ENCODE peak calls at places on chromosome 1, in eight cellular contexts. Z, C, X, F, H, O, K and L are unnamed samples. For H3K27me3, the result is how much of the 10 kb centered on the place peaks cover.

GRCh38 chr1:7265771-7266371 is 480.6 kb downstream of the CAMTA1 start:
- DNase-seq in Z (peak), C (no peak), X (peak), F (no peak), H (no peak), O (no peak), K (peak), L (no peak)

GRCh38 chr1:99645699-99646531 is at the start of gene PALMD:
- DNase-seq in Z (no peak), C (peak), X (peak), F (peak), H (no peak), O (peak), K (no peak), L (no peak)

GRCh38 chr1:89799495-89799894 is 21.3 kb upstream of the LRRC8D start:
- DNase-seq in Z (no peak), C (no peak), X (no peak), F (no peak), H (no peak), O (no peak), K (no peak), L (no peak)

GRCh38 chr1:54710841-54711240 is 4.8 kb upstream of the TTC4 start:
- DNase-seq in Z (no peak), C (no peak), X (no peak), F (no peak), H (no peak), O (no peak), K (no peak), L (no peak)

GRCh38 chr1:231354330-231355020 is 16.4 kb downstream of the SPRTN start:
- DNase-seq in Z (no peak), C (no peak), X (no peak), F (no peak), H (no peak), O (no peak), K (no peak), L (no peak)

GRCh38 chr1:75672528-75673393 is 51.7 kb upstream of the ACADM start:
- DNase-seq in Z (peak), C (no peak), X (peak), F (no peak), H (no peak), O (no peak), K (no peak), L (no peak)

GRCh38 chr1:17089496-17089895 is 29.8 kb downstream of the PADI2 start:
- DNase-seq in Z (no peak), C (no peak), X (no peak), F (peak), H (no peak), O (no peak), K (no peak), L (no peak)

GRCh38 chr1:78855258-78855657 is 151.3 kb downstream of the ADGRL4 start:
- DNase-seq in Z (no peak), C (no peak), X (no peak), F (no peak), H (no peak), O (no peak), K (no peak), L (no peak)

GRCh38 chr1:224333939-224334701 is 4.1 kb upstream of the NVL start:
- DNase-seq in Z (no peak), C (no peak), X (no peak), F (no peak), H (no peak), O (no peak), K (no peak), L (no peak)

GRCh38 chr1:225809842-225810578 is at the start of gene EPHX1:
- DNase-seq in Z (peak), C (peak), X (peak), F (peak), H (peak), O (peak), K (peak), L (peak)

GRCh38 chr1:24169286-24169685 is 17.8 kb downstream of the IFNLR1 start:
- DNase-seq in Z (no peak), C (no peak), X (no peak), F (no peak), H (no peak), O (no peak), K (peak), L (no peak)

GRCh38 chr1:42999308-42999707 is 40.6 kb upstream of the SLC2A1 start:
- DNase-seq in Z (no peak), C (no peak), X (no peak), F (no peak), H (no peak), O (no peak), K (peak), L (no peak)

GRCh38 chr1:67629370-67630075 is 55.5 kb upstream of the GADD45A start:
- DNase-seq in Z (no peak), C (no peak), X (no peak), F (peak), H (no peak), O (no peak), K (no peak), L (no peak)

GRCh38 chr1:22895357-22895756 is 77.3 kb downstream of the LACTBL1 start:
- DNase-seq in Z (no peak), C (no peak), X (no peak), F (no peak), H (no peak), O (no peak), K (no peak), L (no peak)

GRCh38 chr1:23282967-23283366 is 61.1 kb downstream of the HNRNPR start:
- DNase-seq in Z (peak), C (no peak), X (no peak), F (no peak), H (no peak), O (no peak), K (no peak), L (no peak)

GRCh38 chr1:231729541-231729940 is 103.0 kb downstream of the DISC1 start:
- DNase-seq in Z (no peak), C (no peak), X (no peak), F (no peak), H (no peak), O (no peak), K (no peak), L (no peak)

GRCh38 chr1:156738916-156739315 is 2.0 kb downstream of the MRPL24 start:
- DNase-seq in Z (no peak), C (no peak), X (no peak), F (no peak), H (no peak), O (no peak), K (no peak), L (no peak)

GRCh38 chr1:222095606-222096475 is 354.0 kb upstream of the DUSP10 start:
- DNase-seq in Z (peak), C (peak), X (peak), F (peak), H (peak), O (peak), K (peak), L (no peak)

GRCh38 chr1:44447051-44447806 is 42.2 kb downstream of the RNF220 start:
- DNase-seq in Z (no peak), C (no peak), X (no peak), F (no peak), H (no peak), O (no peak), K (no peak), L (no peak)

GRCh38 chr1:150392627-150393026 is 28.7 kb downstream of the RPRD2 start:
- DNase-seq in Z (no peak), C (no peak), X (no peak), F (no peak), H (no peak), O (no peak), K (no peak), L (no peak)

GRCh38 chr1:29415156-29415830 is 179.0 kb downstream of the PTPRU start:
- DNase-seq in Z (peak), C (no peak), X (peak), F (no peak), H (no peak), O (no peak), K (no peak), L (no peak)

GRCh38 chr1:174158767-174159252 is 510 bp upstream of the RABGAP1L start:
- DNase-seq in Z (no peak), C (no peak), X (no peak), F (no peak), H (no peak), O (no peak), K (no peak), L (no peak)

GRCh38 chr1:113788802-113789201 is 23.5 kb downstream of the RSBN1 start:
- DNase-seq in Z (no peak), C (no peak), X (no peak), F (no peak), H (no peak), O (no peak), K (no peak), L (no peak)

GRCh38 chr1:2210084-2210653 is 15.6 kb upstream of the FAAP20 start:
- DNase-seq in Z (no peak), C (peak), X (peak), F (no peak), H (no peak), O (no peak), K (no peak), L (peak)
- H3K27me3 ChIP-seq in Z (under half), C (under half), X (under half), F (under half), H (under half), O (under half), K (under half), L (under half)

GRCh38 chr1:36349241-36349671 is 25.8 kb upstream of the EVA1B start:
- DNase-seq in Z (no peak), C (no peak), X (no peak), F (no peak), H (no peak), O (no peak), K (no peak), L (peak)
- H3K27ac ChIP-seq in Z (no peak), C (peak), X (no peak), F (peak), H (no peak), O (no peak), K (peak), L (peak)

GRCh38 chr1:228034954-228035837 is 28.4 kb downstream of the WNT3A start:
- DNase-seq in Z (no peak), C (no peak), X (no peak), F (no peak), H (no peak), O (no peak), K (peak), L (peak)
- H3K27me3 ChIP-seq in Z (under half), C (half or more), X (under half), F (under half), H (under half), O (under half), K (under half), L (half or more)

DNA sequence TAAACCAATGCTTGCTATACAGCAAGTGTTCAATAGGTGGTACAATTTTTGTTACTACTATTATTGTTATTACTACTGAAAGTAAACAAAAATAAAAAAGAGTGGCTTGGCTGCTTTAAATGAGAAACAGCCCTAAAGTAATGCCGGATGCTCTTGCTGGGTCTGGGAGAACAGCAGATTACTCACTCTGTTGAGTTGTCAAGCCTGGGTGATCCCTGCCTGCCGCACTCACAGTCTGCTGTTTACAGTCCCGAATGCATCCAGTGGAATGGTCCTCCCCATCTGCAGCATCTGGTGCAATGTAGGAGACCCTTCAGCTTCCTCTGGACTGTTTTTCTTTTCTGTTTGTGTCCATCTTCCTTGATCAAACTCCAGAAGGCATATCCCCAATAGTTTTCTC is 102.7 kb upstream of the IVNS1ABP start:
- DNase-seq in Z (no peak), C (no peak), X (no peak), F (no peak), H (no peak), O (no peak), K (no peak), L (no peak)
- H3K27ac ChIP-seq in Z (no peak), C (no peak), X (no peak), F (no peak), H (no peak), O (no peak), K (no peak), L (peak)

GRCh38 chr1:26403656-26404055 is 7.0 kb upstream of the LIN28A start:
- DNase-seq in Z (no peak), C (no peak), X (no peak), F (no peak), H (no peak), O (no peak), K (no peak), L (no peak)

GRCh38 chr1:26401891-26402290 is 8.7 kb upstream of the LIN28A start:
- DNase-seq in Z (no peak), C (no peak), X (no peak), F (no peak), H (no peak), O (no peak), K (no peak), L (no peak)

GRCh38 chr1:26408604-26409003 is 2.0 kb upstream of the LIN28A start:
- DNase-seq in Z (peak), C (peak), X (peak), F (peak), H (peak), O (peak), K (peak), L (peak)

GRCh38 chr1:26404641-26405040 is 6.0 kb upstream of the LIN28A start:
- DNase-seq in Z (no peak), C (no peak), X (no peak), F (no peak), H (no peak), O (no peak), K (no peak), L (no peak)

DNA sequence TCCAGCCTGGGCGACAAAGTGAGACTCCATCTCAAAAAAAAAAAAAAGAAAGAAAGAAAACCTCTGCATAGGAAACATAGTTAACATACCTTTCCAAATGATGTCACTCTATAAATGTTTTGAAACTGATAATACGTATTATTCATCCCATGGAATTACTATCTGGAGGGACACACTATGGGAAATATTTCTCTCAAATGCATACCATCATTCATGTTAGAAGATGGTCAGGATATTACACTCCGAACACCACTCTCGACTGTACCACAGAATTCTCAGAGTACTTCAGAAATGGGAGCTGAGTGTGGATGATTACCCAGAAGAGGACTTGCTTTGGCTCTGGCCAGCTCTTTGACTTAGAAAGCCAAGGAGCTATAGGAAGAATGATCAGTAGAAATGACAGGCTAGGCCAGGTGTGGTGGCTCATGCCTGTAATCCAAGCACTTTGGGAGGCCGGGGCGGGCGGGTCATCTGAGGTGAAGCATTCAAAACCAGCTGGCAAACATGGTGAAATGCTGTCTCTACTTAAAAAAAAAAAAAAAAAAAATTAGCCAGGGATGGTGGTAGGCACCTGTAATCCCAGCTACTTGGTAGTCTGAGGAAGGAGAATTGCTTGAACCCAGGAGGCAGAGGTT is 5.2 kb upstream of the LIN28A start:
- DNase-seq in Z (no peak), C (no peak), X (no peak), F (no peak), H (no peak), O (no peak), K (no peak), L (no peak)
- H3K27me3 ChIP-seq in Z (half or more), C (under half), X (under half), F (under half), H (under half), O (under half), K (under half), L (under half)